ENCODE peak calls at places on chromosomes 16 and 17, in six cellular contexts. One of them, this sample, is unnamed.

GRCh38 chr17:28258347-28258887 is 60.6 kb upstream of the TMEM97 start:
- DNase-seq in GM20000: no peak
- DNase-seq in GM12865: no peak
- DNase-seq in adrenal gland: no peak
- DNase-seq in lung: no peak
- DNase-seq in psoas muscle: no peak
- DNase-seq in this sample: no peak

GRCh38 chr17:39606434-39607056 is 1.2 kb downstream of the NEUROD2 start:
- DNase-seq in lung: no peak
- DNase-seq in GM20000: no peak
- DNase-seq in GM12865: no peak
- DNase-seq in adrenal gland: no peak
- DNase-seq in psoas muscle: no peak
- DNase-seq in this sample: no peak

GRCh38 chr17:78176548-78177025 is 8.2 kb downstream of the SYNGR2 start:
- DNase-seq in adrenal gland: peak
- DNase-seq in lung: peak
- DNase-seq in GM12865: peak
- DNase-seq in psoas muscle: peak
- DNase-seq in GM20000: peak
- DNase-seq in this sample: peak

GRCh38 chr16:67865318-67865717 is 7.5 kb upstream of the EDC4 start:
- DNase-seq in adrenal gland: peak
- DNase-seq in psoas muscle: peak
- DNase-seq in GM20000: no peak
- DNase-seq in lung: no peak
- DNase-seq in GM12865: peak
- DNase-seq in this sample: peak

GRCh38 chr16:89257281-89257731 is 39.8 kb downstream of the ZNF778 start:
- DNase-seq in GM12865: no peak
- DNase-seq in adrenal gland: peak
- DNase-seq in GM20000: peak
- DNase-seq in lung: no peak
- DNase-seq in psoas muscle: no peak
- DNase-seq in this sample: peak

GRCh38 chr16:56950455-56950854 is 11.3 kb upstream of the CETP start:
- DNase-seq in GM12865: no peak
- DNase-seq in adrenal gland: no peak
- DNase-seq in psoas muscle: no peak
- DNase-seq in GM20000: no peak
- DNase-seq in lung: no peak
- DNase-seq in this sample: no peak

GRCh38 chr17:63435681-63436522 is 10.2 kb downstream of the CYB561 start:
- DNase-seq in GM12865: peak
- DNase-seq in GM20000: peak
- DNase-seq in lung: no peak
- DNase-seq in psoas muscle: no peak
- DNase-seq in adrenal gland: peak
- DNase-seq in this sample: no peak

GRCh38 chr16:38941-39892 is 14.2 kb downstream of the POLR3K start:
- DNase-seq in psoas muscle: no peak
- DNase-seq in GM20000: peak
- DNase-seq in GM12865: peak
- DNase-seq in lung: peak
- DNase-seq in adrenal gland: no peak
- DNase-seq in this sample: no peak

GRCh38 chr16:3574195-3574594 is 3.0 kb downstream of the NLRC3 start:
- DNase-seq in psoas muscle: no peak
- DNase-seq in adrenal gland: no peak
- DNase-seq in GM20000: no peak
- DNase-seq in lung: no peak
- DNase-seq in GM12865: no peak
- DNase-seq in this sample: no peak

GRCh38 chr16:86566601-86566965 is at the start of gene FOXC2:
- DNase-seq in lung: peak
- DNase-seq in GM20000: peak
- DNase-seq in psoas muscle: peak
- DNase-seq in GM12865: no peak
- DNase-seq in adrenal gland: peak
- DNase-seq in this sample: peak

GRCh38 chr16:85755929-85756768 is 5.3 kb upstream of the C16orf74 start:
- DNase-seq in lung: no peak
- DNase-seq in GM20000: peak
- DNase-seq in GM12865: peak
- DNase-seq in adrenal gland: no peak
- DNase-seq in psoas muscle: no peak
- DNase-seq in this sample: no peak

GRCh38 chr16:11224894-11225676 is 30.9 kb downstream of the SOCS1 start:
- DNase-seq in GM20000: peak
- DNase-seq in psoas muscle: peak
- DNase-seq in adrenal gland: peak
- DNase-seq in GM12865: peak
- DNase-seq in lung: no peak
- DNase-seq in this sample: no peak

GRCh38 chr16:11757671-11758545 is 15.3 kb upstream of the TXNDC11 start:
- DNase-seq in GM12865: no peak
- DNase-seq in lung: no peak
- DNase-seq in adrenal gland: peak
- DNase-seq in psoas muscle: no peak
- DNase-seq in GM20000: no peak
- DNase-seq in this sample: no peak

GRCh38 chr17:1234455-1234854 is 35.8 kb upstream of the BHLHA9 start:
- DNase-seq in psoas muscle: no peak
- DNase-seq in adrenal gland: no peak
- DNase-seq in lung: no peak
- DNase-seq in GM12865: no peak
- DNase-seq in GM20000: no peak
- DNase-seq in this sample: no peak

DNA sequence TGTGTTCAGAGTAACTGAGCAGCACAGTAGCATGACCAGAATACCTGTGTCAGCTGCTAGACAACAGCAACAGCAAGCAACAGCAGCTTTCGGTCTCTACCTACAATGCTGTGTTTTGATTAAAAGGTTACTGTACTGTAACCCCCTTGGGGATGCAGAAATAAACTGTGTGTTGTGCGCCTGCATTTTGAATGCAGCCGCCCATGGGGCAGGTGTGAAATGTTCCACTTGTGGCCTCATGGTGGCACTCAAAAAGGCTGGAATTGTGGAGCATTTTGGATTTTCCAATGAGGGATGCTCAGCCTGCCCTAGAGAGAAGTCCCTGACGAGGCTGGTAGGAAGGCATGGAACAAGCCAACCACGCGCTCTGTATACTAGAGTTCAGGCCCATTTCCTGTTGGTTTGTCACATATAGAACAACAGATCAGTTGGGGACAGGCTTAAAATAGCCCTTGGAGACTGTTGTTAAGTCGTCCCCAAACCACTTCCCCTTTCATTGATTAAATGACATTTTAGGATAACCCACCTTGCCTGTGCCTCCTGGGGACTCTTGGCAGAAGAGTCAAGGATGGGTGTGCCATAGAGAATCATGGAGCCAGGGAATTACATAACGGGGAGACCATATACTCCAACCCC is 27.1 kb downstream of the SCPEP1 start:
- DNase-seq in psoas muscle: no peak
- DNase-seq in adrenal gland: no peak
- DNase-seq in lung: no peak
- DNase-seq in GM12865: peak
- DNase-seq in GM20000: peak
- DNase-seq in this sample: no peak
- TF ChIP-seq CTCF in psoas muscle: peak
- TF ChIP-seq CTCF in adrenal gland: no peak
- TF ChIP-seq CTCF in lung: no peak
- TF ChIP-seq CTCF in GM12865: peak
- TF ChIP-seq CTCF in GM20000: no peak
- TF ChIP-seq CTCF in this sample: peak

GRCh38 chr17:68576811-68577551 is 24.2 kb downstream of the FAM20A start:
- DNase-seq in lung: no peak
- DNase-seq in adrenal gland: no peak
- DNase-seq in GM12865: no peak
- DNase-seq in psoas muscle: peak
- DNase-seq in GM20000: no peak
- DNase-seq in this sample: no peak
- TF ChIP-seq CTCF in lung: no peak
- TF ChIP-seq CTCF in adrenal gland: no peak
- TF ChIP-seq CTCF in GM12865: no peak
- TF ChIP-seq CTCF in psoas muscle: no peak
- TF ChIP-seq CTCF in GM20000: no peak
- TF ChIP-seq CTCF in this sample: no peak

GRCh38 chr17:57604771-57605733 is 140.0 kb downstream of the CCDC182 start:
- DNase-seq in GM20000: peak
- DNase-seq in adrenal gland: peak
- DNase-seq in psoas muscle: no peak
- DNase-seq in GM12865: peak
- DNase-seq in lung: no peak
- DNase-seq in this sample: no peak
- TF ChIP-seq CTCF in GM20000: no peak
- TF ChIP-seq CTCF in adrenal gland: no peak
- TF ChIP-seq CTCF in psoas muscle: no peak
- TF ChIP-seq CTCF in GM12865: no peak
- TF ChIP-seq CTCF in lung: no peak
- TF ChIP-seq CTCF in this sample: no peak

DNA sequence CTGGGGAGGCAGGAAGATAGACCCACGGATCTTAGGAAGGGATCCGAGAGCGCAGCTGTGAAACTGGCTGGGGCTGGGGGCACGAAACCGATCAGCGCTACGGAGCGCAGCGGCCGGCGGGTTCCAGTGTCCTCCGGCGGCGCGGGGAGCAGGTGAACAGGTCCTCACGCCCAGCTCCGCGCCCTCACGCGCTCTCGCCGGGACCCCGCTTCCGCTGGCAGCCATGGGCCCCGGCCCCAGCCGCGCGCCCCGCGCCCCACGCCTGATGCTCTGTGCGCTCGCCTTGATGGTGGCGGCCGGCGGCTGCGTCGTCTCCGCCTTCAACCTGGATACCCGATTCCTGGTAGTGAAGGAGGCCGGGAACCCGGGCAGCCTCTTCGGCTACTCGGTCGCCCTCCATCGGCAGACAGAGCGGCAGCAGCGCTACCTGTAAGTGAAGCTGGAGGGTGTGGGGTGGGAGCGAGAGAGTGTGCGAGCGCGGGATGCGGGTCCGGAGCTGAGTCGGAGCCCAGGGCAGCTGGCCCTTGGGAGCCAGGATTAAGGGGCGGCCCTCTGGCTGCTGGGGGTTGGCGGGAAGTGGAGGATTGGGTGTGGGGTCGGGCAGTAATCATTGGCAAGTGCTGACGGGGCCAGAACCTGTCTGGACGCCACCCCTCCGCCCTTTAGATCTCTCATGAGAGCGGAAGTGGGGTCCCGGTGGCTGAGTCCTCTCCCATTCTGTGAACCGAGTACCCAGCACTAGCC is 479 bp downstream of the ITGA3 start:
- DNase-seq in GM20000: peak
- DNase-seq in adrenal gland: peak
- DNase-seq in GM12865: peak
- DNase-seq in psoas muscle: peak
- DNase-seq in lung: peak
- DNase-seq in this sample: peak
- TF ChIP-seq CTCF in GM20000: peak
- TF ChIP-seq CTCF in adrenal gland: peak
- TF ChIP-seq CTCF in GM12865: peak
- TF ChIP-seq CTCF in psoas muscle: peak
- TF ChIP-seq CTCF in lung: no peak
- TF ChIP-seq CTCF in this sample: no peak

DNA sequence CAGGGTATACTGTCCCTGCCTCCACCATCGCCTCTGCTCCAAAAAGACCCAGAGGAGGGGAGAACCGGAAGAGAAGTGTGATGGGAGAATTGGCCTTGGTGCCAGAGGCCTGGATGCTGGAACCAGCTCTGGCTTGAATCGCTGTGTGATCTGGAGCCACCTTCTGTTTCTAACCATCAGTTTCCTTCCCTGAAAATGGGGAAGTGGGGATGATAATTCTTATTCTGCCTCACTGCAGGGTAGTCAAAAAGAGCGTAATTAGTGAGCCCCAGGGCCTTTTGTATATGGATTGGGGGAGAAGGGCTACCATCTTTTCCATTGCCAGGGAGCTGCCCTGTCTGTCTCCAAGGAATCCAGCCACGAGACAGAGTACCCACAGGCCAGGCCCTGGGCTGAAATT is 52.2 kb downstream of the CCT6B start:
- DNase-seq in GM12865: no peak
- DNase-seq in GM20000: no peak
- DNase-seq in psoas muscle: no peak
- DNase-seq in adrenal gland: no peak
- DNase-seq in lung: no peak
- DNase-seq in this sample: no peak
- TF ChIP-seq CTCF in GM12865: no peak
- TF ChIP-seq CTCF in GM20000: no peak
- TF ChIP-seq CTCF in psoas muscle: no peak
- TF ChIP-seq CTCF in adrenal gland: no peak
- TF ChIP-seq CTCF in lung: no peak
- TF ChIP-seq CTCF in this sample: no peak

GRCh38 chr17:17766351-17767095 is 70.3 kb downstream of the SREBF1 start:
- DNase-seq in adrenal gland: no peak
- DNase-seq in GM12865: peak
- DNase-seq in psoas muscle: no peak
- DNase-seq in GM20000: peak
- DNase-seq in lung: no peak
- DNase-seq in this sample: no peak

GRCh38 chr17:17765359-17765758 is 71.4 kb downstream of the SREBF1 start:
- DNase-seq in GM12865: no peak
- DNase-seq in psoas muscle: no peak
- DNase-seq in lung: no peak
- DNase-seq in adrenal gland: no peak
- DNase-seq in GM20000: no peak
- DNase-seq in this sample: no peak

GRCh38 chr17:17767497-17768286 is 69.1 kb downstream of the SREBF1 start:
- DNase-seq in lung: no peak
- DNase-seq in psoas muscle: no peak
- DNase-seq in GM12865: no peak
- DNase-seq in adrenal gland: peak
- DNase-seq in GM20000: no peak
- DNase-seq in this sample: no peak

GRCh38 chr17:17767096-17767470 is 69.7 kb downstream of the SREBF1 start:
- DNase-seq in lung: no peak
- DNase-seq in adrenal gland: no peak
- DNase-seq in GM20000: no peak
- DNase-seq in GM12865: no peak
- DNase-seq in psoas muscle: no peak
- DNase-seq in this sample: no peak

GRCh38 chr17:17765921-17766320 is 70.9 kb downstream of the SREBF1 start:
- DNase-seq in adrenal gland: no peak
- DNase-seq in GM12865: no peak
- DNase-seq in psoas muscle: no peak
- DNase-seq in lung: no peak
- DNase-seq in GM20000: no peak
- DNase-seq in this sample: no peak
- TF ChIP-seq CTCF in adrenal gland: no peak
- TF ChIP-seq CTCF in GM12865: no peak
- TF ChIP-seq CTCF in psoas muscle: no peak
- TF ChIP-seq CTCF in lung: no peak
- TF ChIP-seq CTCF in GM20000: no peak
- TF ChIP-seq CTCF in this sample: no peak

GRCh38 chr17:37190493-37190892 is 185.3 kb upstream of the C17orf78 start:
- DNase-seq in lung: no peak
- DNase-seq in GM12865: no peak
- DNase-seq in psoas muscle: no peak
- DNase-seq in GM20000: no peak
- DNase-seq in adrenal gland: no peak
- DNase-seq in this sample: no peak
- TF ChIP-seq CTCF in lung: no peak
- TF ChIP-seq CTCF in GM12865: no peak
- TF ChIP-seq CTCF in psoas muscle: no peak
- TF ChIP-seq CTCF in GM20000: no peak
- TF ChIP-seq CTCF in adrenal gland: no peak
- TF ChIP-seq CTCF in this sample: peak

This sample was measured in endothelial cell.